ENCODE peak calls at places on chromosomes 7 and 10, in six cellular contexts. Q is GM12892, E is HepG2, W is K562, F is SK-N-SH, I is H1. J is an unnamed sample.

GRCh38 chr10:3761111-3761686 is 23.8 kb downstream of the KLF6 start:
- DNase-seq in Q (no peak), E (no peak), W (no peak), F (no peak), I (no peak), J (no peak)

GRCh38 chr7:4023502-4023901 is 658.6 kb upstream of the FOXK1 start:
- DNase-seq in Q (no peak), E (no peak), W (no peak), F (no peak), I (no peak), J (no peak)

GRCh38 chr10:15624405-15625191 is 95.1 kb downstream of the ITGA8 start:
- DNase-seq in Q (no peak), E (no peak), W (no peak), F (no peak), I (no peak), J (no peak)

GRCh38 chr7:31948041-31948440 is 122.2 kb downstream of the PDE1C start:
- DNase-seq in Q (no peak), E (peak; percentile 70), W (no peak), F (no peak), I (no peak), J (no peak)

GRCh38 chr7:129561677-129562424 is 49.7 kb upstream of the NRF1 start:
- DNase-seq in Q (no peak), E (no peak), W (no peak), F (no peak), I (no peak), J (no peak)

GRCh38 chr10:117616179-117616578 is 73.6 kb downstream of the EMX2 start:
- DNase-seq in Q (no peak), E (no peak), W (no peak), F (no peak), I (no peak), J (peak; percentile 14)

GRCh38 chr10:22810643-22811254 is 96.4 kb upstream of the PIP4K2A start:
- DNase-seq in Q (no peak), E (no peak), W (no peak), F (no peak), I (peak; percentile 56), J (no peak)

GRCh38 chr7:601573-602340 is 82.1 kb upstream of the PDGFA start:
- DNase-seq in Q (peak; percentile 63), E (no peak), W (peak; percentile 57), F (no peak), I (no peak), J (peak; percentile 71)

GRCh38 chr10:3992374-3993178 is 207.6 kb upstream of the KLF6 start:
- DNase-seq in Q (no peak), E (no peak), W (no peak), F (no peak), I (no peak), J (no peak)

GRCh38 chr10:118800920-118801319 is 46.1 kb upstream of the CACUL1 start:
- DNase-seq in Q (no peak), E (peak; percentile 10), W (peak; percentile 21), F (peak; percentile 68), I (no peak), J (no peak)

GRCh38 chr10:110356628-110357245 is 52.0 kb upstream of the SMNDC1 start:
- DNase-seq in Q (peak; percentile 65), E (no peak), W (peak; percentile 30), F (no peak), I (no peak), J (peak; percentile 61)

GRCh38 chr7:130721486-130722277 is 12.3 kb downstream of the KLF14 start:
- DNase-seq in Q (no peak), E (peak; percentile 49), W (peak; percentile 86), F (peak; percentile 80), I (no peak), J (no peak)

GRCh38 chr7:155566011-155566836 is 19.9 kb upstream of the CNPY1 start:
- DNase-seq in Q (no peak), E (no peak), W (no peak), F (no peak), I (no peak), J (no peak)
- TF ChIP-seq POLR2AphosphoS5 in Q (no peak), E (no peak), W (no peak), F (no peak), I (no peak), J (no peak)

GRCh38 chr7:80185571-80185970 is 50.9 kb downstream of the GNAI1 start:
- DNase-seq in Q (no peak), E (no peak), W (no peak), F (no peak), I (no peak), J (no peak)

GRCh38 chr7:80181411-80181810 is 46.8 kb downstream of the GNAI1 start:
- DNase-seq in Q (no peak), E (no peak), W (no peak), F (no peak), I (no peak), J (no peak)

GRCh38 chr7:80184693-80185092 is 50.1 kb downstream of the GNAI1 start:
- DNase-seq in Q (no peak), E (no peak), W (no peak), F (no peak), I (no peak), J (no peak)

GRCh38 chr7:80183900-80184685 is 49.5 kb downstream of the GNAI1 start:
- DNase-seq in Q (no peak), E (no peak), W (no peak), F (no peak), I (no peak), J (no peak)

DNA sequence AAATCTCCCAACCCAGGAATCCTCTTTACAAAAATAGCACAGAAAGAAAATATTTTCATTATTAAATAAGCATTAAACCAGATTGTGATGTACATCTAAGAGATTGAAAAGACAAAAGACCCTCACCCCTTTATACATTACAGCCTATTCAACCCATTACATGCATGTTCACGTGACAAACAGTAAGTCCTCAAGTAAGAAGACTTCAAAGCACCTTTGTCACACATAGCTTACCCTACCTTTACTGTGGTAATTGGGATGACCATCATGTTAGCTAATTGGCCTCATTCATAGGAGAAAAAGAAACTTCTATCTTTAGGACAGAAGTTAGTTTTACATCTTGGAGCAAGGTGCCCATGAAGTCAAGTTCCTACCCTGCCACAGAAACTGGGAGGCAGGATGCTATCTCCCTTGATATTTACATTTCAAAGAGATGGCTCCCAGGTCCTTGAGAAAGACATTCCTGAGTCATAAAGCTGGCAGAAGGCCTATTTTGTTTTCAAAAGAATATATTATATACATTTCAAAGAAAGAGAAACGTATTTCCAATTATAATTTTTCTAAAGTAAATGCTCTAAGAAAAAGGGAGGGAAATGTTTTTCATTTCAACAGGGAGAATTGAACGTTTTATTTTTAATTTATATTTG is 48.1 kb downstream of the GNAI1 start:
- DNase-seq in Q (no peak), E (no peak), W (no peak), F (no peak), I (peak; percentile 13), J (no peak)
- TF ChIP-seq TAF1 in Q (no peak), E (no peak), W (no peak), F (no peak), I (no peak), J (no peak)

GRCh38 chr7:93307131-93307660 is 75.0 kb downstream of the VPS50 start:
- DNase-seq in Q (no peak), E (peak; percentile 16), W (peak; percentile 6), F (no peak), I (no peak), J (no peak)

GRCh38 chr7:93307943-93308342 is 75.8 kb downstream of the VPS50 start:
- DNase-seq in Q (no peak), E (no peak), W (no peak), F (no peak), I (no peak), J (no peak)

GRCh38 chr7:93314449-93314848 is 82.3 kb downstream of the VPS50 start:
- DNase-seq in Q (no peak), E (no peak), W (no peak), F (no peak), I (no peak), J (no peak)

GRCh38 chr7:93315896-93316295 is 83.7 kb downstream of the VPS50 start:
- DNase-seq in Q (no peak), E (no peak), W (no peak), F (no peak), I (no peak), J (no peak)

GRCh38 chr7:93310346-93310745 is 78.2 kb downstream of the VPS50 start:
- DNase-seq in Q (no peak), E (no peak), W (peak; percentile 6), F (no peak), I (no peak), J (no peak)
- TF ChIP-seq POLR2AphosphoS5 in Q (no peak), E (no peak), W (no peak), F (no peak), I (no peak), J (no peak)

DNA sequence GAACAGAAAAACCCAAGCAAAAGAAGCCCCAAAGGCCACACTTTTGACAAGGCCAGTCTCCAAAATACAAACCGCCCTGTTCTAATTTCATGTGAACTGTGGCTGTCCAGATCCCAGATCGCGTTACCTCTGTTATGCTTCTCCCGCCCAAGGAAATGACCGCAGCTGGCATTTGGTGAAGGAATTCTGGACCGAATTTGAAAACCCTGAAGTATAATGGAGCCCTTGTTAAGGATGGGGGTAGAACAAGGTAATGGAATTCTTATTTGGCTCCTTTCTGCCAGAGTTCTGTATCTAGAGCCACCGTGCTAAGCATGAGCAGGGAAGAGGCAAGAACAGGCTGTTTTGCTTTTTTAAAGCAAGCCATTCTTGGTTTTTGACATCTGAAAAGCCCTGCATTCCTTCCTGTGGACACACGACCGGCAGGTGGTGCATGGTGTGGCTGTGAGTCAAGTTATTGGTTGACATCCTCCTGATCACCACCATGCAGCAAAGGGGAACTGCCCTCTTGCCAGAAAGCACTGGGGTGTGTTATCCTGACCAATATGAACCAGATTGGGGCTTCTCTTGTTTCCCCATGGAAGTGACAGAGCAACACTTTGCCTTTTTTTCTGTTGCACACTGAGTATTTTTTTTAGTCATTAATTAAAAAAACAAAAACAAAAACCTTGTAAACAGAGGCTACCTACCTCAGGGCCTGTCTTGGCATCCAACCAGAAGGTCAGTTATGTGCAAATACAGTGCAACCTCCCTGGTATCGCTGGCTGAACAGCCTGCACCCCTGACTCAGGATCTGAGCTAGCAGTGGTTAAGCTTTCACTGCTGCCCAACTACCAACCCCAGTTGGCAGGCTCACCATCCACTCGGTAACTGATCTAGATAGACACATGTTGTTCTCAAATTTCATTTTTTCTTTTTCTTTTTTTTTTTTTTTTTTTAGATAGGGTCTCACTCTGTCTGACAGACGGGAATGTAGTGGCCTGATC is 14.2 kb downstream of the UCMA start:
- DNase-seq in Q (peak; percentile 31), E (peak; percentile 48), W (peak; percentile 76), F (no peak), I (peak; percentile 46), J (no peak)
- TF ChIP-seq TAF1 in Q (no peak), E (no peak), W (no peak), F (no peak), I (no peak), J (no peak)

DNA sequence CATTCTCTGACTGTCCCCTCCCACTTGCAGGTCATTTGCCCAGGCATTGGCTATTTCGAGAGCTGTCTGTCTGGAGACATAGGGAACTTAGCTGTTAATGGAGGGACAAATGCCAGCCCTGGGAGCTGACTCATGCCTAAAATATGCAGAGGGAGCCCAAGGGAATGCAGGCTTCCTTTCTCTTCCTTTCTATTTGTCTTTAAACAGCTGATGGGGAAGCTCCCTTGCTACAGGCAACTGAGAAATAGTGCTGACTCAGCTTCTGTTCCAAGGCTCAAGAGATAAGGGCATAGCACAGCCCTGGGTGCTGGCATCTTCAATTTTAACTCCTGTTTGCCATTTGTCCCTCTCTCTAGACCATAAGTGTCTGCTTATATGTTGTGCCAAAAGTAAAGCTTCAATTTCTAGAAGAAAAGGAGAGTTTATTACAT is 82.7 kb upstream of the C1GALT1 start:
- DNase-seq in Q (no peak), E (peak; percentile 95), W (peak; percentile 93), F (no peak), I (peak; percentile 92), J (no peak)
- TF ChIP-seq POLR2AphosphoS5 in Q (no peak), E (no peak), W (peak; percentile 65), F (no peak), I (no peak), J (no peak)